ENCODE peak calls at places on chromosomes 11 and 22, in five cellular contexts. I is T1000, T is astrocyte of the spinal cord, B is HEK293T, C is HFFc6. F is an unnamed sample.
A peak's percentile ranks its signal among the peaks of the same experiment; 100 is the strongest.

GRCh38 chr22:34278121-34278520 is 357.8 kb upstream of the LARGE1 start:
- DNase-seq in B (no peak), I (no peak), T (no peak), C (no peak), F (no peak)

GRCh38 chr22:41932353-41932752 is 5.7 kb upstream of the TNFRSF13C start:
- DNase-seq in B (no peak), C (no peak), I (no peak), T (no peak), F (no peak)

GRCh38 chr11:114163231-114163631 is 103.7 kb downstream of the ZBTB16 start:
- DNase-seq in B (no peak), C (no peak), I (no peak), T (no peak), F (peak; percentile 45)

GRCh38 chr11:995752-996420 is 40.6 kb downstream of the MUC6 start:
- DNase-seq in T (peak; percentile 20), C (no peak), I (no peak), B (no peak), F (no peak)

GRCh38 chr11:109390752-109391151 is 31.2 kb upstream of the C11orf87 start:
- DNase-seq in I (no peak), B (no peak), T (no peak), C (no peak), F (no peak)

GRCh38 chr11:107017433-107018227 is 646 bp downstream of the GUCY1A2 start:
- DNase-seq in B (peak; percentile 59), T (peak; percentile 61), C (no peak), I (peak; percentile 48), F (no peak)

GRCh38 chr22:39916496-39916895 is 15.6 kb downstream of the GRAP2 start:
- DNase-seq in C (no peak), B (no peak), I (no peak), T (no peak), F (no peak)

GRCh38 chr11:28756977-28757376 is 648.8 kb downstream of the METTL15 start:
- DNase-seq in B (no peak), C (peak; percentile 66), I (no peak), T (peak; percentile 79), F (no peak)

GRCh38 chr22:50621948-50622722 is 5.8 kb downstream of the ARSA start:
- DNase-seq in B (no peak), C (no peak), I (no peak), T (no peak), F (no peak)

GRCh38 chr11:114821626-114822025 is 143.3 kb downstream of the NXPE2 start:
- DNase-seq in C (no peak), I (no peak), B (no peak), T (no peak), F (no peak)

GRCh38 chr22:49201046-49201970 is 626.4 kb downstream of the BRD1 start:
- DNase-seq in I (no peak), T (no peak), B (no peak), C (no peak), F (no peak)

GRCh38 chr11:1107316-1108245 is 32.9 kb downstream of the MUC2 start:
- DNase-seq in C (no peak), B (no peak), T (no peak), I (no peak), F (no peak)

GRCh38 chr11:87173185-87174039 is 135.7 kb downstream of the TMEM135 start:
- DNase-seq in T (peak; percentile 78), B (peak; percentile 35), I (no peak), C (peak; percentile 74), F (no peak)

GRCh38 chr11:77525455-77526091 is 51.7 kb upstream of the PAK1 start:
- DNase-seq in B (no peak), C (no peak), I (no peak), T (no peak), F (no peak)

GRCh38 chr11:68082478-68082877 is 38.7 kb downstream of the CHKA start:
- DNase-seq in T (no peak), C (no peak), B (no peak), I (no peak), F (no peak)

GRCh38 chr11:10413268-10413667 is 41.8 kb upstream of the AMPD3 start:
- DNase-seq in I (no peak), B (no peak), T (no peak), C (peak; percentile 11), F (no peak)

GRCh38 chr22:49299821-49300231 is 527.8 kb downstream of the BRD1 start:
- DNase-seq in B (no peak), C (no peak), T (no peak), I (no peak), F (no peak)

GRCh38 chr22:46934172-46934745 is 171.8 kb downstream of the TBC1D22A start:
- DNase-seq in C (no peak), I (no peak), T (no peak), B (no peak), F (no peak)

GRCh38 chr11:115469361-115469760 is 34.9 kb downstream of the CADM1 start:
- DNase-seq in I (no peak), T (no peak), B (no peak), C (no peak), F (no peak)

GRCh38 chr11:91608662-91609061 is 616.0 kb upstream of the FAT3 start:
- DNase-seq in B (no peak), I (no peak), C (no peak), T (no peak), F (no peak)

GRCh38 chr22:22400099-22400498 is 108.4 kb downstream of the ZNF280B start:
- DNase-seq in B (no peak), T (no peak), C (no peak), I (no peak), F (no peak)

GRCh38 chr11:104159356-104159755 is 4.6 kb downstream of the PDGFD start:
- DNase-seq in B (no peak), T (peak; percentile 8), C (no peak), I (no peak), F (no peak)

GRCh38 chr11:45484326-45484725 is 181.1 kb downstream of the CHST1 start:
- DNase-seq in I (no peak), C (no peak), T (no peak), B (no peak), F (no peak)